ENCODE peak calls at places on chromosomes 13 and 19, in nine cellular contexts. One of them, this sample, is unnamed.

GRCh38 chr13:49560270-49561063 is 24.9 kb downstream of the RCBTB1 start:
- DNase-seq in body of pancreas: peak
- DNase-seq in vagina: no peak
- DNase-seq in tibial nerve: no peak
- DNase-seq in lower leg skin: no peak
- DNase-seq in heart left ventricle: no peak
- DNase-seq in IMR-90: peak
- DNase-seq in adrenal gland: peak
- DNase-seq in right lobe of liver: peak
- DNase-seq in this sample: no peak

GRCh38 chr19:7655581-7655980 is 13.3 kb upstream of the RETN start:
- DNase-seq in body of pancreas: no peak
- DNase-seq in vagina: no peak
- DNase-seq in tibial nerve: no peak
- DNase-seq in lower leg skin: no peak
- DNase-seq in heart left ventricle: no peak
- DNase-seq in IMR-90: no peak
- DNase-seq in adrenal gland: no peak
- DNase-seq in right lobe of liver: no peak
- DNase-seq in this sample: no peak

GRCh38 chr19:48568345-48568886 is 16.4 kb downstream of the SULT2B1 start:
- DNase-seq in body of pancreas: peak
- DNase-seq in vagina: no peak
- DNase-seq in tibial nerve: peak
- DNase-seq in lower leg skin: peak
- DNase-seq in heart left ventricle: peak
- DNase-seq in IMR-90: peak
- DNase-seq in adrenal gland: peak
- DNase-seq in right lobe of liver: no peak
- DNase-seq in this sample: no peak

GRCh38 chr19:46271488-46272197 is 25.2 kb upstream of the HIF3A start:
- DNase-seq in body of pancreas: no peak
- DNase-seq in vagina: no peak
- DNase-seq in tibial nerve: no peak
- DNase-seq in lower leg skin: no peak
- DNase-seq in heart left ventricle: no peak
- DNase-seq in IMR-90: peak
- DNase-seq in adrenal gland: no peak
- DNase-seq in right lobe of liver: no peak
- DNase-seq in this sample: no peak

GRCh38 chr13:61286148-61286745 is 129.4 kb downstream of the PCDH20 start:
- DNase-seq in body of pancreas: no peak
- DNase-seq in vagina: no peak
- DNase-seq in tibial nerve: no peak
- DNase-seq in lower leg skin: no peak
- DNase-seq in heart left ventricle: no peak
- DNase-seq in IMR-90: no peak
- DNase-seq in adrenal gland: no peak
- DNase-seq in right lobe of liver: no peak
- DNase-seq in this sample: peak

GRCh38 chr13:93903909-93904308 is 575.6 kb downstream of the DCT start:
- DNase-seq in body of pancreas: no peak
- DNase-seq in vagina: no peak
- DNase-seq in tibial nerve: no peak
- DNase-seq in lower leg skin: no peak
- DNase-seq in heart left ventricle: no peak
- DNase-seq in IMR-90: peak
- DNase-seq in adrenal gland: no peak
- DNase-seq in right lobe of liver: no peak
- DNase-seq in this sample: no peak

GRCh38 chr13:21420706-21421105 is 38.4 kb downstream of the ZDHHC20 start:
- DNase-seq in body of pancreas: no peak
- DNase-seq in vagina: no peak
- DNase-seq in tibial nerve: no peak
- DNase-seq in lower leg skin: no peak
- DNase-seq in heart left ventricle: no peak
- DNase-seq in IMR-90: peak
- DNase-seq in adrenal gland: no peak
- DNase-seq in right lobe of liver: no peak
- DNase-seq in this sample: no peak

GRCh38 chr13:93953856-93954255 is 525.6 kb downstream of the DCT start:
- DNase-seq in body of pancreas: no peak
- DNase-seq in vagina: no peak
- DNase-seq in tibial nerve: no peak
- DNase-seq in lower leg skin: no peak
- DNase-seq in heart left ventricle: no peak
- DNase-seq in IMR-90: no peak
- DNase-seq in adrenal gland: no peak
- DNase-seq in right lobe of liver: no peak
- DNase-seq in this sample: no peak

GRCh38 chr13:109331898-109332297 is 454.5 kb downstream of the IRS2 start:
- DNase-seq in body of pancreas: no peak
- DNase-seq in vagina: no peak
- DNase-seq in tibial nerve: no peak
- DNase-seq in lower leg skin: no peak
- DNase-seq in heart left ventricle: no peak
- DNase-seq in IMR-90: peak
- DNase-seq in adrenal gland: no peak
- DNase-seq in right lobe of liver: no peak
- DNase-seq in this sample: no peak

GRCh38 chr19:50459067-50459456 is 17.2 kb upstream of the EMC10 start:
- DNase-seq in body of pancreas: no peak
- DNase-seq in vagina: no peak
- DNase-seq in tibial nerve: no peak
- DNase-seq in lower leg skin: no peak
- DNase-seq in heart left ventricle: no peak
- DNase-seq in IMR-90: no peak
- DNase-seq in adrenal gland: no peak
- DNase-seq in right lobe of liver: no peak
- DNase-seq in this sample: no peak

GRCh38 chr19:18736415-18737336 is 53.2 kb downstream of the CRTC1 start:
- DNase-seq in body of pancreas: peak
- DNase-seq in vagina: no peak
- DNase-seq in tibial nerve: no peak
- DNase-seq in lower leg skin: no peak
- DNase-seq in heart left ventricle: no peak
- DNase-seq in IMR-90: no peak
- DNase-seq in adrenal gland: peak
- DNase-seq in right lobe of liver: no peak
- DNase-seq in this sample: no peak

GRCh38 chr19:23273594-23274412 is 23.6 kb upstream of the ZNF724 start:
- DNase-seq in body of pancreas: peak
- DNase-seq in vagina: no peak
- DNase-seq in tibial nerve: peak
- DNase-seq in lower leg skin: peak
- DNase-seq in heart left ventricle: peak
- DNase-seq in IMR-90: peak
- DNase-seq in adrenal gland: peak
- DNase-seq in right lobe of liver: peak
- DNase-seq in this sample: peak
- TF ChIP-seq POLR2A in body of pancreas: peak
- TF ChIP-seq POLR2A in vagina: peak
- TF ChIP-seq POLR2A in tibial nerve: peak
- TF ChIP-seq POLR2A in lower leg skin: no peak
- TF ChIP-seq POLR2A in heart left ventricle: peak
- TF ChIP-seq POLR2A in IMR-90: peak
- TF ChIP-seq POLR2A in adrenal gland: peak
- TF ChIP-seq POLR2A in right lobe of liver: peak
- TF ChIP-seq POLR2A in this sample: peak

DNA sequence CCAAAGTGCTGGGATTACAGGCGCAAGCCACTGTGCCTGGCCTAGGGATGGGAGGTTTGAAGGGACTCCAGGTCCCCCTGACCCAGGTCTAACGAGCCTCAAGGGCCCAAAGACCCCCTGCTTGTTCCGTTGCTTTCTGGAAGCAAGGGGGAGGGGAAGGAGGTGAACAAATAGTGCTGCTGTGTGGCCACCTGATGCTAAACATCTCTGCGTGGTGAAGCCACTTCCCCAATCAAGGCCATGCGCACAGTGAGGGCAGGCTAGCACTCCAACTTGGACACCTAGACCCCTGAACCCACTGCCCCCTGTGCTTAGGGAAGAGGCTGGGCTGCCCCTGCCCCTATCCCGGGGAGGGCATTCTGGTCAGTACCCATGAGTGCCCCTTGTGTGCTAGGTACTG is 24.0 kb downstream of the CARM1 start:
- DNase-seq in body of pancreas: no peak
- DNase-seq in vagina: no peak
- DNase-seq in tibial nerve: no peak
- DNase-seq in lower leg skin: no peak
- DNase-seq in heart left ventricle: no peak
- DNase-seq in IMR-90: no peak
- DNase-seq in adrenal gland: no peak
- DNase-seq in right lobe of liver: no peak
- DNase-seq in this sample: no peak
- TF ChIP-seq POLR2A in body of pancreas: no peak
- TF ChIP-seq POLR2A in vagina: no peak
- TF ChIP-seq POLR2A in tibial nerve: no peak
- TF ChIP-seq POLR2A in lower leg skin: no peak
- TF ChIP-seq POLR2A in heart left ventricle: no peak
- TF ChIP-seq POLR2A in IMR-90: no peak
- TF ChIP-seq POLR2A in adrenal gland: no peak
- TF ChIP-seq POLR2A in right lobe of liver: no peak
- TF ChIP-seq POLR2A in this sample: no peak

DNA sequence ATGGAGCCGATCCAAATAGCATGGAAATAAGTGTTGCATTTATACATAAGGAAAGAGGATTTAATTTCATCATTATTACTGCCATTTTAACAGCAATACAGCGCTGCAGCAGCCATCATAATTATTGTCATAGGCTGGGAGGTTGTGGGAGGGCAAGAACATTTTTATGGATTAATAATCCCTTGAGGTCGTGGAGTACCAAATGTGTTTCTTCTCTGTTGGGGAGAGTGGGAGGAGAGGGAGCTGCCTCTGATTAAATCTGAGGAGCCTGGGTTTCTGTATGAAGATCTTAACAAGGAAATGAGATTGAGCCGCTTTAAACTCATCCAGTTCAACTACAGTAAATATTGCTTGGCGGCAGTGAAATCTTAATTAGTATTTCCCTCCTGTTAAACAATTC is 805.9 kb downstream of the PCDH17 start:
- DNase-seq in body of pancreas: no peak
- DNase-seq in vagina: no peak
- DNase-seq in tibial nerve: no peak
- DNase-seq in lower leg skin: no peak
- DNase-seq in heart left ventricle: no peak
- DNase-seq in IMR-90: no peak
- DNase-seq in adrenal gland: no peak
- DNase-seq in right lobe of liver: no peak
- DNase-seq in this sample: no peak
- TF ChIP-seq POLR2A in body of pancreas: no peak
- TF ChIP-seq POLR2A in vagina: no peak
- TF ChIP-seq POLR2A in tibial nerve: no peak
- TF ChIP-seq POLR2A in lower leg skin: no peak
- TF ChIP-seq POLR2A in heart left ventricle: no peak
- TF ChIP-seq POLR2A in IMR-90: no peak
- TF ChIP-seq POLR2A in adrenal gland: no peak
- TF ChIP-seq POLR2A in right lobe of liver: no peak
- TF ChIP-seq POLR2A in this sample: no peak

GRCh38 chr13:27980280-27980998 is 8.1 kb downstream of the URAD start:
- DNase-seq in body of pancreas: no peak
- DNase-seq in vagina: no peak
- DNase-seq in tibial nerve: no peak
- DNase-seq in lower leg skin: peak
- DNase-seq in heart left ventricle: no peak
- DNase-seq in IMR-90: no peak
- DNase-seq in adrenal gland: no peak
- DNase-seq in right lobe of liver: peak
- DNase-seq in this sample: no peak
- TF ChIP-seq POLR2A in body of pancreas: no peak
- TF ChIP-seq POLR2A in vagina: no peak
- TF ChIP-seq POLR2A in tibial nerve: no peak
- TF ChIP-seq POLR2A in lower leg skin: no peak
- TF ChIP-seq POLR2A in heart left ventricle: no peak
- TF ChIP-seq POLR2A in IMR-90: no peak
- TF ChIP-seq POLR2A in adrenal gland: no peak
- TF ChIP-seq POLR2A in right lobe of liver: no peak
- TF ChIP-seq POLR2A in this sample: no peak

GRCh38 chr19:29702958-29703320 is 12.1 kb downstream of the C19orf12 start:
- DNase-seq in body of pancreas: no peak
- DNase-seq in vagina: no peak
- DNase-seq in tibial nerve: no peak
- DNase-seq in lower leg skin: no peak
- DNase-seq in heart left ventricle: no peak
- DNase-seq in IMR-90: no peak
- DNase-seq in adrenal gland: no peak
- DNase-seq in right lobe of liver: no peak
- DNase-seq in this sample: no peak
- TF ChIP-seq POLR2A in body of pancreas: no peak
- TF ChIP-seq POLR2A in vagina: no peak
- TF ChIP-seq POLR2A in tibial nerve: no peak
- TF ChIP-seq POLR2A in lower leg skin: no peak
- TF ChIP-seq POLR2A in heart left ventricle: no peak
- TF ChIP-seq POLR2A in IMR-90: no peak
- TF ChIP-seq POLR2A in adrenal gland: no peak
- TF ChIP-seq POLR2A in right lobe of liver: no peak
- TF ChIP-seq POLR2A in this sample: no peak

DNA sequence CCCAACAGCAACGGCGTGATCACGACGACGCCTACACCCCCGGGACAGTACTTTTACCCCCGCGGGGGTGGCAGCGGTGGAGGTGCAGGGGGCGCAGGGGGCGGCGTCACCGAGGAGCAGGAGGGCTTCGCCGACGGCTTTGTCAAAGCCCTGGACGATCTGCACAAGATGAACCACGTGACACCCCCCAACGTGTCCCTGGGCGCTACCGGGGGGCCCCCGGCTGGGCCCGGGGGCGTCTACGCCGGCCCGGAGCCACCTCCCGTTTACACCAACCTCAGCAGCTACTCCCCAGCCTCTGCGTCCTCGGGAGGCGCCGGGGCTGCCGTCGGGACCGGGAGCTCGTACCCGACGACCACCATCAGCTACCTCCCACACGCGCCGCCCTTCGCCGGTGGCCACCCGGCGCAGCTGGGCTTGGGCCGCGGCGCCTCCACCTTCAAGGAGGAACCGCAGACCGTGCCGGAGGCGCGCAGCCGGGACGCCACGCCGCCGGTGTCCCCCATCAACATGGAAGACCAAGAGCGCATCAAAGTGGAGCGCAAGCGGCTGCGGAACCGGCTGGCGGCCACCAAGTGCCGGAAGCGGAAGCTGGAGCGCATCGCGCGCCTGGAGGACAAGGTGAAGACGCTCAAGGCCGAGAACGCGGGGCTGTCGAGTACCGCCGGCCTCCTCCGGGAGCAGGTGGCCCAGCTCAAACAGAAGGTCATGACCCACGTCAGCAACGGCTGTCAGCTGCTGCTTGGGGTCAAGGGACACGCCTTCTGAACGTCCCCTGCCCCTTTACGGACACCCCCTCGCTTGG is 964 bp downstream of the JUNB start:
- DNase-seq in body of pancreas: peak
- DNase-seq in vagina: no peak
- DNase-seq in tibial nerve: no peak
- DNase-seq in lower leg skin: peak
- DNase-seq in heart left ventricle: peak
- DNase-seq in IMR-90: peak
- DNase-seq in adrenal gland: peak
- DNase-seq in right lobe of liver: peak
- DNase-seq in this sample: no peak
- TF ChIP-seq POLR2A in body of pancreas: peak
- TF ChIP-seq POLR2A in vagina: peak
- TF ChIP-seq POLR2A in tibial nerve: no peak
- TF ChIP-seq POLR2A in lower leg skin: no peak
- TF ChIP-seq POLR2A in heart left ventricle: peak
- TF ChIP-seq POLR2A in IMR-90: no peak
- TF ChIP-seq POLR2A in adrenal gland: peak
- TF ChIP-seq POLR2A in right lobe of liver: peak
- TF ChIP-seq POLR2A in this sample: peak

This sample was measured in GM12891.